ENCODE peak calls at places on chromosomes 4 and X, in four cellular contexts. One of them, this sample, is unnamed.

GRCh38 chr4:41819621-41820020 is 71.1 kb upstream of the PHOX2B start:
- DNase-seq in stimulated activated naive CD8-positive, alpha-beta T cell treated with anti-CD3 and anti-CD28 coated beads, Interleukin-15, Interleukin-2, amounts not matched to agents 100 U/mL and 50 U/mL, for 24 hours: no peak
- DNase-seq in stimulated activated CD4-positive, alpha-beta T cell treated with anti-CD3 and anti-CD28 coated beads, Interleukin-15, amount 100 ng/mL, for 24 hours: no peak
- DNase-seq in endodermal cell: no peak
- DNase-seq in this sample: no peak

GRCh38 chrX:107470198-107470597 is 20.7 kb downstream of the FRMPD3 start:
- DNase-seq in endodermal cell: no peak
- DNase-seq in stimulated activated naive CD8-positive, alpha-beta T cell treated with anti-CD3 and anti-CD28 coated beads, Interleukin-15, Interleukin-2, amounts not matched to agents 100 U/mL and 50 U/mL, for 24 hours: no peak
- DNase-seq in stimulated activated CD4-positive, alpha-beta T cell treated with anti-CD3 and anti-CD28 coated beads, Interleukin-15, amount 100 ng/mL, for 24 hours: no peak
- DNase-seq in this sample: no peak

GRCh38 chrX:136121788-136122187 is 25.5 kb upstream of the FHL1 start:
- DNase-seq in endodermal cell: no peak
- DNase-seq in stimulated activated CD4-positive, alpha-beta T cell treated with anti-CD3 and anti-CD28 coated beads, Interleukin-15, amount 100 ng/mL, for 24 hours: no peak
- DNase-seq in stimulated activated naive CD8-positive, alpha-beta T cell treated with anti-CD3 and anti-CD28 coated beads, Interleukin-15, Interleukin-2, amounts not matched to agents 100 U/mL and 50 U/mL, for 24 hours: no peak
- DNase-seq in this sample: peak; percentile 64

GRCh38 chrX:1486177-1486576 is 33.5 kb upstream of the ASMTL start:
- DNase-seq in stimulated activated CD4-positive, alpha-beta T cell treated with anti-CD3 and anti-CD28 coated beads, Interleukin-15, amount 100 ng/mL, for 24 hours: no peak
- DNase-seq in endodermal cell: no peak
- DNase-seq in stimulated activated naive CD8-positive, alpha-beta T cell treated with anti-CD3 and anti-CD28 coated beads, Interleukin-15, Interleukin-2, amounts not matched to agents 100 U/mL and 50 U/mL, for 24 hours: no peak
- DNase-seq in this sample: no peak

GRCh38 chr4:5618051-5619010 is 90.0 kb downstream of the EVC2 start:
- DNase-seq in stimulated activated CD4-positive, alpha-beta T cell treated with anti-CD3 and anti-CD28 coated beads, Interleukin-15, amount 100 ng/mL, for 24 hours: no peak
- DNase-seq in stimulated activated naive CD8-positive, alpha-beta T cell treated with anti-CD3 and anti-CD28 coated beads, Interleukin-15, Interleukin-2, amounts not matched to agents 100 U/mL and 50 U/mL, for 24 hours: no peak
- DNase-seq in endodermal cell: no peak
- DNase-seq in this sample: no peak

GRCh38 chr4:650951-651883 is 22.9 kb downstream of the ATP5ME start:
- DNase-seq in stimulated activated naive CD8-positive, alpha-beta T cell treated with anti-CD3 and anti-CD28 coated beads, Interleukin-15, Interleukin-2, amounts not matched to agents 100 U/mL and 50 U/mL, for 24 hours: no peak
- DNase-seq in endodermal cell: peak; percentile 56
- DNase-seq in stimulated activated CD4-positive, alpha-beta T cell treated with anti-CD3 and anti-CD28 coated beads, Interleukin-15, amount 100 ng/mL, for 24 hours: no peak
- DNase-seq in this sample: no peak

GRCh38 chrX:15349046-15349445 is 13.7 kb upstream of the PIGA start:
- DNase-seq in stimulated activated CD4-positive, alpha-beta T cell treated with anti-CD3 and anti-CD28 coated beads, Interleukin-15, amount 100 ng/mL, for 24 hours: peak; percentile 4
- DNase-seq in stimulated activated naive CD8-positive, alpha-beta T cell treated with anti-CD3 and anti-CD28 coated beads, Interleukin-15, Interleukin-2, amounts not matched to agents 100 U/mL and 50 U/mL, for 24 hours: peak; percentile 5
- DNase-seq in endodermal cell: peak; percentile 74
- DNase-seq in this sample: peak; percentile 78

GRCh38 chr4:185305979-185306442 is 89.7 kb downstream of the LRP2BP start:
- DNase-seq in stimulated activated CD4-positive, alpha-beta T cell treated with anti-CD3 and anti-CD28 coated beads, Interleukin-15, amount 100 ng/mL, for 24 hours: no peak
- DNase-seq in endodermal cell: peak; percentile 72
- DNase-seq in stimulated activated naive CD8-positive, alpha-beta T cell treated with anti-CD3 and anti-CD28 coated beads, Interleukin-15, Interleukin-2, amounts not matched to agents 100 U/mL and 50 U/mL, for 24 hours: no peak
- DNase-seq in this sample: peak; percentile 78

GRCh38 chr4:155599596-155599995 is 67.1 kb upstream of the GUCY1A1 start:
- DNase-seq in stimulated activated CD4-positive, alpha-beta T cell treated with anti-CD3 and anti-CD28 coated beads, Interleukin-15, amount 100 ng/mL, for 24 hours: no peak
- DNase-seq in endodermal cell: no peak
- DNase-seq in stimulated activated naive CD8-positive, alpha-beta T cell treated with anti-CD3 and anti-CD28 coated beads, Interleukin-15, Interleukin-2, amounts not matched to agents 100 U/mL and 50 U/mL, for 24 hours: no peak
- DNase-seq in this sample: peak; percentile 43

GRCh38 chrX:119729408-119730201 is 28.8 kb upstream of the SOWAHD start:
- DNase-seq in stimulated activated CD4-positive, alpha-beta T cell treated with anti-CD3 and anti-CD28 coated beads, Interleukin-15, amount 100 ng/mL, for 24 hours: peak; percentile 68
- DNase-seq in endodermal cell: peak; percentile 81
- DNase-seq in stimulated activated naive CD8-positive, alpha-beta T cell treated with anti-CD3 and anti-CD28 coated beads, Interleukin-15, Interleukin-2, amounts not matched to agents 100 U/mL and 50 U/mL, for 24 hours: peak; percentile 60
- DNase-seq in this sample: peak; percentile 29

GRCh38 chr4:104591505-104591904 is 96.8 kb upstream of the CXXC4 start:
- DNase-seq in stimulated activated naive CD8-positive, alpha-beta T cell treated with anti-CD3 and anti-CD28 coated beads, Interleukin-15, Interleukin-2, amounts not matched to agents 100 U/mL and 50 U/mL, for 24 hours: no peak
- DNase-seq in endodermal cell: peak; percentile 92
- DNase-seq in stimulated activated CD4-positive, alpha-beta T cell treated with anti-CD3 and anti-CD28 coated beads, Interleukin-15, amount 100 ng/mL, for 24 hours: no peak
- DNase-seq in this sample: peak; percentile 29

GRCh38 chrX:38651625-38652601 is 90.6 kb downstream of the TSPAN7 start:
- DNase-seq in stimulated activated naive CD8-positive, alpha-beta T cell treated with anti-CD3 and anti-CD28 coated beads, Interleukin-15, Interleukin-2, amounts not matched to agents 100 U/mL and 50 U/mL, for 24 hours: no peak
- DNase-seq in stimulated activated CD4-positive, alpha-beta T cell treated with anti-CD3 and anti-CD28 coated beads, Interleukin-15, amount 100 ng/mL, for 24 hours: no peak
- DNase-seq in endodermal cell: no peak
- DNase-seq in this sample: no peak

GRCh38 chr4:75895744-75896314 is 6.4 kb downstream of the PPEF2 start:
- DNase-seq in stimulated activated naive CD8-positive, alpha-beta T cell treated with anti-CD3 and anti-CD28 coated beads, Interleukin-15, Interleukin-2, amounts not matched to agents 100 U/mL and 50 U/mL, for 24 hours: no peak
- DNase-seq in stimulated activated CD4-positive, alpha-beta T cell treated with anti-CD3 and anti-CD28 coated beads, Interleukin-15, amount 100 ng/mL, for 24 hours: no peak
- DNase-seq in endodermal cell: peak; percentile 60
- DNase-seq in this sample: peak; percentile 34

GRCh38 chr4:173420821-173421220 is 21.9 kb upstream of the SCRG1 start:
- DNase-seq in endodermal cell: no peak
- DNase-seq in stimulated activated CD4-positive, alpha-beta T cell treated with anti-CD3 and anti-CD28 coated beads, Interleukin-15, amount 100 ng/mL, for 24 hours: no peak
- DNase-seq in stimulated activated naive CD8-positive, alpha-beta T cell treated with anti-CD3 and anti-CD28 coated beads, Interleukin-15, Interleukin-2, amounts not matched to agents 100 U/mL and 50 U/mL, for 24 hours: no peak
- DNase-seq in this sample: no peak

GRCh38 chrX:74419861-74420193 is 1.5 kb upstream of the SLC16A2 start:
- DNase-seq in stimulated activated CD4-positive, alpha-beta T cell treated with anti-CD3 and anti-CD28 coated beads, Interleukin-15, amount 100 ng/mL, for 24 hours: no peak
- DNase-seq in endodermal cell: no peak
- DNase-seq in stimulated activated naive CD8-positive, alpha-beta T cell treated with anti-CD3 and anti-CD28 coated beads, Interleukin-15, Interleukin-2, amounts not matched to agents 100 U/mL and 50 U/mL, for 24 hours: peak; percentile 14
- DNase-seq in this sample: peak; percentile 15

GRCh38 chr4:48033825-48034413 is 17.3 kb downstream of the NIPAL1 start:
- DNase-seq in endodermal cell: peak; percentile 82
- DNase-seq in stimulated activated CD4-positive, alpha-beta T cell treated with anti-CD3 and anti-CD28 coated beads, Interleukin-15, amount 100 ng/mL, for 24 hours: peak; percentile 75
- DNase-seq in stimulated activated naive CD8-positive, alpha-beta T cell treated with anti-CD3 and anti-CD28 coated beads, Interleukin-15, Interleukin-2, amounts not matched to agents 100 U/mL and 50 U/mL, for 24 hours: peak; percentile 72
- DNase-seq in this sample: no peak

GRCh38 chr4:76563804-76564468 is 128.9 kb downstream of the SHROOM3 start:
- DNase-seq in stimulated activated CD4-positive, alpha-beta T cell treated with anti-CD3 and anti-CD28 coated beads, Interleukin-15, amount 100 ng/mL, for 24 hours: no peak
- DNase-seq in stimulated activated naive CD8-positive, alpha-beta T cell treated with anti-CD3 and anti-CD28 coated beads, Interleukin-15, Interleukin-2, amounts not matched to agents 100 U/mL and 50 U/mL, for 24 hours: peak; percentile 8
- DNase-seq in endodermal cell: no peak
- DNase-seq in this sample: peak; percentile 65

GRCh38 chr4:152307669-152308068 is 228.2 kb downstream of the FBXW7 start:
- DNase-seq in stimulated activated CD4-positive, alpha-beta T cell treated with anti-CD3 and anti-CD28 coated beads, Interleukin-15, amount 100 ng/mL, for 24 hours: no peak
- DNase-seq in stimulated activated naive CD8-positive, alpha-beta T cell treated with anti-CD3 and anti-CD28 coated beads, Interleukin-15, Interleukin-2, amounts not matched to agents 100 U/mL and 50 U/mL, for 24 hours: no peak
- DNase-seq in endodermal cell: no peak
- DNase-seq in this sample: no peak

GRCh38 chr4:118823471-118823870 is 12.5 kb downstream of the SEC24D start:
- DNase-seq in stimulated activated CD4-positive, alpha-beta T cell treated with anti-CD3 and anti-CD28 coated beads, Interleukin-15, amount 100 ng/mL, for 24 hours: no peak
- DNase-seq in endodermal cell: no peak
- DNase-seq in stimulated activated naive CD8-positive, alpha-beta T cell treated with anti-CD3 and anti-CD28 coated beads, Interleukin-15, Interleukin-2, amounts not matched to agents 100 U/mL and 50 U/mL, for 24 hours: no peak
- DNase-seq in this sample: no peak

GRCh38 chr4:75662626-75663025 is 10.6 kb downstream of the G3BP2 start:
- DNase-seq in stimulated activated CD4-positive, alpha-beta T cell treated with anti-CD3 and anti-CD28 coated beads, Interleukin-15, amount 100 ng/mL, for 24 hours: no peak
- DNase-seq in endodermal cell: no peak
- DNase-seq in stimulated activated naive CD8-positive, alpha-beta T cell treated with anti-CD3 and anti-CD28 coated beads, Interleukin-15, Interleukin-2, amounts not matched to agents 100 U/mL and 50 U/mL, for 24 hours: no peak
- DNase-seq in this sample: no peak

GRCh38 chrX:40174594-40175415 is 77.0 kb upstream of the BCOR start:
- DNase-seq in stimulated activated naive CD8-positive, alpha-beta T cell treated with anti-CD3 and anti-CD28 coated beads, Interleukin-15, Interleukin-2, amounts not matched to agents 100 U/mL and 50 U/mL, for 24 hours: peak; percentile 67
- DNase-seq in endodermal cell: peak; percentile 59
- DNase-seq in stimulated activated CD4-positive, alpha-beta T cell treated with anti-CD3 and anti-CD28 coated beads, Interleukin-15, amount 100 ng/mL, for 24 hours: peak; percentile 70
- DNase-seq in this sample: peak; percentile 55

GRCh38 chr4:61555789-61556188 is 355.7 kb downstream of the ADGRL3 start:
- DNase-seq in endodermal cell: no peak
- DNase-seq in stimulated activated naive CD8-positive, alpha-beta T cell treated with anti-CD3 and anti-CD28 coated beads, Interleukin-15, Interleukin-2, amounts not matched to agents 100 U/mL and 50 U/mL, for 24 hours: no peak
- DNase-seq in stimulated activated CD4-positive, alpha-beta T cell treated with anti-CD3 and anti-CD28 coated beads, Interleukin-15, amount 100 ng/mL, for 24 hours: no peak
- DNase-seq in this sample: peak; percentile 87

GRCh38 chr4:85298037-85298436 is 176.9 kb upstream of the ARHGAP24 start:
- DNase-seq in stimulated activated CD4-positive, alpha-beta T cell treated with anti-CD3 and anti-CD28 coated beads, Interleukin-15, amount 100 ng/mL, for 24 hours: no peak
- DNase-seq in stimulated activated naive CD8-positive, alpha-beta T cell treated with anti-CD3 and anti-CD28 coated beads, Interleukin-15, Interleukin-2, amounts not matched to agents 100 U/mL and 50 U/mL, for 24 hours: no peak
- DNase-seq in endodermal cell: no peak
- DNase-seq in this sample: no peak

GRCh38 chr4:149708513-149709175 is 107.0 kb downstream of the IQCM start:
- DNase-seq in endodermal cell: no peak
- DNase-seq in stimulated activated naive CD8-positive, alpha-beta T cell treated with anti-CD3 and anti-CD28 coated beads, Interleukin-15, Interleukin-2, amounts not matched to agents 100 U/mL and 50 U/mL, for 24 hours: no peak
- DNase-seq in stimulated activated CD4-positive, alpha-beta T cell treated with anti-CD3 and anti-CD28 coated beads, Interleukin-15, amount 100 ng/mL, for 24 hours: no peak
- DNase-seq in this sample: peak; percentile 73

GRCh38 chr4:52657630-52658501 is 1.2 kb downstream of the USP46 start:
- DNase-seq in endodermal cell: peak; percentile 83
- DNase-seq in stimulated activated naive CD8-positive, alpha-beta T cell treated with anti-CD3 and anti-CD28 coated beads, Interleukin-15, Interleukin-2, amounts not matched to agents 100 U/mL and 50 U/mL, for 24 hours: no peak
- DNase-seq in stimulated activated CD4-positive, alpha-beta T cell treated with anti-CD3 and anti-CD28 coated beads, Interleukin-15, amount 100 ng/mL, for 24 hours: no peak
- DNase-seq in this sample: peak; percentile 39

GRCh38 chrX:11188664-11189063 is 77.5 kb downstream of the HCCS start:
- DNase-seq in stimulated activated CD4-positive, alpha-beta T cell treated with anti-CD3 and anti-CD28 coated beads, Interleukin-15, amount 100 ng/mL, for 24 hours: peak; percentile 8
- DNase-seq in stimulated activated naive CD8-positive, alpha-beta T cell treated with anti-CD3 and anti-CD28 coated beads, Interleukin-15, Interleukin-2, amounts not matched to agents 100 U/mL and 50 U/mL, for 24 hours: no peak
- DNase-seq in endodermal cell: no peak
- DNase-seq in this sample: peak; percentile 5

GRCh38 chrX:21645437-21646220 is 12.5 kb downstream of the KLHL34 start:
- DNase-seq in stimulated activated CD4-positive, alpha-beta T cell treated with anti-CD3 and anti-CD28 coated beads, Interleukin-15, amount 100 ng/mL, for 24 hours: no peak
- DNase-seq in endodermal cell: no peak
- DNase-seq in stimulated activated naive CD8-positive, alpha-beta T cell treated with anti-CD3 and anti-CD28 coated beads, Interleukin-15, Interleukin-2, amounts not matched to agents 100 U/mL and 50 U/mL, for 24 hours: no peak
- DNase-seq in this sample: peak; percentile 0

GRCh38 chr4:130849985-130850632 is 1754.2 kb downstream of the C4orf33 start:
- DNase-seq in endodermal cell: no peak
- DNase-seq in stimulated activated CD4-positive, alpha-beta T cell treated with anti-CD3 and anti-CD28 coated beads, Interleukin-15, amount 100 ng/mL, for 24 hours: no peak
- DNase-seq in stimulated activated naive CD8-positive, alpha-beta T cell treated with anti-CD3 and anti-CD28 coated beads, Interleukin-15, Interleukin-2, amounts not matched to agents 100 U/mL and 50 U/mL, for 24 hours: no peak
- DNase-seq in this sample: peak; percentile 9

GRCh38 chr4:141524116-141524515 is 112.3 kb upstream of the IL15 start:
- DNase-seq in stimulated activated naive CD8-positive, alpha-beta T cell treated with anti-CD3 and anti-CD28 coated beads, Interleukin-15, Interleukin-2, amounts not matched to agents 100 U/mL and 50 U/mL, for 24 hours: no peak
- DNase-seq in stimulated activated CD4-positive, alpha-beta T cell treated with anti-CD3 and anti-CD28 coated beads, Interleukin-15, amount 100 ng/mL, for 24 hours: no peak
- DNase-seq in endodermal cell: no peak
- DNase-seq in this sample: peak; percentile 50

GRCh38 chr4:123127218-123127617 is 204.8 kb upstream of the NUDT6 start:
- DNase-seq in stimulated activated CD4-positive, alpha-beta T cell treated with anti-CD3 and anti-CD28 coated beads, Interleukin-15, amount 100 ng/mL, for 24 hours: no peak
- DNase-seq in stimulated activated naive CD8-positive, alpha-beta T cell treated with anti-CD3 and anti-CD28 coated beads, Interleukin-15, Interleukin-2, amounts not matched to agents 100 U/mL and 50 U/mL, for 24 hours: no peak
- DNase-seq in endodermal cell: no peak
- DNase-seq in this sample: peak; percentile 60

GRCh38 chr4:20684852-20685763 is 15.2 kb upstream of the PACRGL start:
- DNase-seq in endodermal cell: no peak
- DNase-seq in stimulated activated CD4-positive, alpha-beta T cell treated with anti-CD3 and anti-CD28 coated beads, Interleukin-15, amount 100 ng/mL, for 24 hours: no peak
- DNase-seq in stimulated activated naive CD8-positive, alpha-beta T cell treated with anti-CD3 and anti-CD28 coated beads, Interleukin-15, Interleukin-2, amounts not matched to agents 100 U/mL and 50 U/mL, for 24 hours: no peak
- DNase-seq in this sample: peak; percentile 56

This sample was measured in fibroblast of lung.